ENCODE peak calls at places on chromosomes 5 and 9, in six cellular contexts. C is GM20000, U is SIG-M5, Y is endothelial cell, Q is iPS DF 19.7, T is NCI-H2107. S is an unnamed sample.

GRCh38 chr5:161096006-161096405 is 244.0 kb upstream of the ATP10B start:
- DNase-seq in T (no peak), C (no peak), U (no peak), Y (no peak), Q (no peak), S (no peak)

GRCh38 chr5:62093981-62094380 is 212.0 kb upstream of the KIF2A start:
- DNase-seq in C (no peak), Q (no peak), U (no peak), Y (no peak), T (no peak), S (no peak)

GRCh38 chr5:16809816-16810502 is 126.1 kb downstream of the MYO10 start:
- DNase-seq in U (no peak), T (no peak), C (no peak), Q (no peak), Y (no peak), S (no peak)

GRCh38 chr5:34721359-34721758 is 65.2 kb downstream of the RAI14 start:
- DNase-seq in C (no peak), U (no peak), T (no peak), Q (no peak), Y (no peak), S (no peak)

GRCh38 chr5:9042241-9042640 is 503.6 kb downstream of the SEMA5A start:
- DNase-seq in U (no peak), T (no peak), C (no peak), Q (no peak), Y (no peak), S (no peak)

GRCh38 chr5:93585054-93585751 is 2.2 kb downstream of the NR2F1 start:
- DNase-seq in Y (no peak), C (no peak), Q (no peak), U (no peak), T (no peak), S (no peak)

GRCh38 chr5:128409401-128409800 is 128.6 kb downstream of the FBN2 start:
- DNase-seq in Y (no peak), C (no peak), U (no peak), Q (no peak), T (no peak), S (no peak)

GRCh38 chr5:36646507-36647023 is 40.2 kb downstream of the SLC1A3 start:
- DNase-seq in C (no peak), Y (no peak), U (no peak), Q (no peak), T (no peak), S (no peak)

GRCh38 chr9:18452276-18452675 is 21.7 kb upstream of the ADAMTSL1 start:
- DNase-seq in U (no peak), Y (no peak), Q (no peak), T (no peak), C (no peak), S (no peak)

GRCh38 chr9:34403554-34404380 is 27.1 kb upstream of the MYORG start:
- DNase-seq in Q (no peak), T (peak), U (no peak), Y (peak), C (peak), S (peak)

GRCh38 chr9:68747043-68747533 is 42.0 kb downstream of the PIP5K1B start:
- DNase-seq in T (no peak), Q (no peak), U (no peak), C (no peak), Y (no peak), S (no peak)

GRCh38 chr5:66436721-66437120 is 159.5 kb upstream of the MAST4 start:
- DNase-seq in C (peak), T (no peak), Y (no peak), U (no peak), Q (peak), S (no peak)

GRCh38 chr9:36625006-36625600 is 52.4 kb downstream of the MELK start:
- DNase-seq in Q (no peak), Y (no peak), C (no peak), T (no peak), U (no peak), S (no peak)

GRCh38 chr9:130701059-130702022 is 7.8 kb downstream of the EXOSC2 start:
- DNase-seq in T (peak), Y (peak), C (no peak), U (no peak), Q (no peak), S (no peak)

GRCh38 chr9:89605181-89606048 is 603 bp downstream of the GADD45G start:
- DNase-seq in Y (peak), C (peak), Q (no peak), T (no peak), U (no peak), S (peak)

GRCh38 chr9:17052626-17053025 is 82.2 kb upstream of the CNTLN start:
- DNase-seq in Y (no peak), U (no peak), T (no peak), Q (peak), C (no peak), S (no peak)

GRCh38 chr9:33446507-33447403 is 638 bp downstream of the AQP3 start:
- DNase-seq in T (no peak), U (no peak), Q (no peak), Y (no peak), C (peak), S (peak)

GRCh38 chr9:976805-977360 is 428 bp downstream of the DMRT3 start:
- DNase-seq in C (peak), U (no peak), T (no peak), Y (peak), Q (no peak), S (no peak)

GRCh38 chr5:141825836-141826560 is 52.2 kb downstream of the PCDH1 start:
- DNase-seq in U (no peak), Y (no peak), C (peak), T (no peak), Q (no peak), S (no peak)

GRCh38 chr5:3794611-3795010 is 199.0 kb downstream of the IRX1 start:
- DNase-seq in U (no peak), Q (no peak), C (no peak), T (no peak), Y (no peak), S (no peak)

GRCh38 chr9:93252781-93253530 is 69.0 kb downstream of the WNK2 start:
- DNase-seq in T (no peak), U (no peak), C (no peak), Q (no peak), Y (no peak), S (no peak)

GRCh38 chr9:89295400-89295799 is 15.6 kb upstream of the CKS2 start:
- DNase-seq in U (no peak), Q (peak), T (no peak), C (no peak), Y (no peak), S (no peak)

GRCh38 chr9:113545068-113545467 is 81.5 kb downstream of the RGS3 start:
- DNase-seq in Y (no peak), T (no peak), C (no peak), Q (no peak), U (no peak), S (no peak)

GRCh38 chr5:55675119-55675518 is 37.0 kb downstream of the SLC38A9 start:
- DNase-seq in C (no peak), U (no peak), Y (no peak), T (no peak), Q (no peak), S (no peak)

GRCh38 chr5:7464182-7464581 is 68.2 kb downstream of the ADCY2 start:
- DNase-seq in Q (no peak), T (no peak), U (no peak), C (no peak), Y (peak), S (no peak)

GRCh38 chr5:65394078-65394477 is 87.6 kb downstream of the ADAMTS6 start:
- DNase-seq in Q (no peak), T (no peak), Y (no peak), U (no peak), C (no peak), S (no peak)

GRCh38 chr5:76622076-76622475 is 1.1 kb downstream of the F2RL2 start:
- DNase-seq in U (no peak), Y (no peak), T (no peak), C (no peak), Q (no peak), S (no peak)

GRCh38 chr9:127035948-127036347 is 86.5 kb downstream of the ANGPTL2 start:
- DNase-seq in T (no peak), C (no peak), Q (no peak), U (no peak), Y (no peak), S (no peak)

GRCh38 chr5:55205001-55205400 is 22.1 kb downstream of the MCIDAS start:
- DNase-seq in U (no peak), Q (no peak), Y (no peak), C (no peak), T (no peak), S (no peak)

GRCh38 chr9:34651876-34652602 is at the start of gene IL11RA:
- DNase-seq in T (no peak), Y (peak), Q (peak), U (no peak), C (no peak), S (peak)

GRCh38 chr5:67315082-67315801 is 118.6 kb upstream of the CD180 start:
- DNase-seq in U (no peak), T (no peak), Y (no peak), C (no peak), Q (no peak), S (no peak)

GRCh38 chr9:120344230-120344629 is 235.7 kb downstream of the CDK5RAP2 start:
- DNase-seq in T (no peak), C (no peak), Q (no peak), U (no peak), Y (no peak), S (no peak)

GRCh38 chr5:180209137-180209581 is at the start of gene RASGEF1C:
- DNase-seq in U (no peak), Y (peak), C (peak), Q (no peak), T (no peak), S (peak)